ENCODE peak calls at places on chromosomes 5 and 9, in four cellular contexts. One of them, this sample, is unnamed.

GRCh38 chr9:106980551-106981101 is 117.7 kb downstream of the ZNF462 start:
- DNase-seq in prostate gland: no peak
- DNase-seq in CD8-positive, alpha-beta T cell: no peak
- DNase-seq in esophagus squamous epithelium: no peak
- DNase-seq in this sample: no peak

GRCh38 chr9:113687680-113688371 is 188.3 kb upstream of the ZNF618 start:
- DNase-seq in prostate gland: no peak
- DNase-seq in CD8-positive, alpha-beta T cell: no peak
- DNase-seq in esophagus squamous epithelium: no peak
- DNase-seq in this sample: no peak

GRCh38 chr9:89718635-89719034 is 113.8 kb downstream of the GADD45G start:
- DNase-seq in prostate gland: no peak
- DNase-seq in CD8-positive, alpha-beta T cell: no peak
- DNase-seq in esophagus squamous epithelium: no peak
- DNase-seq in this sample: no peak

GRCh38 chr9:93486269-93486668 is 32.9 kb upstream of the FAM120AOS start:
- DNase-seq in prostate gland: no peak
- DNase-seq in CD8-positive, alpha-beta T cell: no peak
- DNase-seq in esophagus squamous epithelium: no peak
- DNase-seq in this sample: no peak

GRCh38 chr5:4413996-4414395 is 726.1 kb upstream of the ADAMTS16 start:
- DNase-seq in prostate gland: no peak
- DNase-seq in CD8-positive, alpha-beta T cell: no peak
- DNase-seq in esophagus squamous epithelium: no peak
- DNase-seq in this sample: no peak

GRCh38 chr5:125528881-125529280 is 782.4 kb upstream of the ZNF608 start:
- DNase-seq in prostate gland: no peak
- DNase-seq in CD8-positive, alpha-beta T cell: no peak
- DNase-seq in esophagus squamous epithelium: no peak
- DNase-seq in this sample: no peak

GRCh38 chr5:61401726-61402125 is 69.7 kb downstream of the ZSWIM6 start:
- DNase-seq in prostate gland: no peak
- DNase-seq in CD8-positive, alpha-beta T cell: no peak
- DNase-seq in esophagus squamous epithelium: no peak
- DNase-seq in this sample: no peak

GRCh38 chr5:58240286-58240685 is 219.6 kb downstream of the PLK2 start:
- DNase-seq in prostate gland: no peak
- DNase-seq in CD8-positive, alpha-beta T cell: no peak
- DNase-seq in esophagus squamous epithelium: no peak
- DNase-seq in this sample: no peak

GRCh38 chr9:135365013-135365768 is 114.4 kb upstream of the PPP1R26 start:
- DNase-seq in prostate gland: no peak
- DNase-seq in CD8-positive, alpha-beta T cell: no peak
- DNase-seq in esophagus squamous epithelium: no peak
- DNase-seq in this sample: no peak

GRCh38 chr9:7879551-7880245 is 80.1 kb upstream of the DMAC1 start:
- DNase-seq in prostate gland: no peak
- DNase-seq in CD8-positive, alpha-beta T cell: peak
- DNase-seq in esophagus squamous epithelium: no peak
- DNase-seq in this sample: no peak

GRCh38 chr5:152170350-152170749 is 234.7 kb downstream of the NMUR2 start:
- DNase-seq in prostate gland: no peak
- DNase-seq in CD8-positive, alpha-beta T cell: no peak
- DNase-seq in esophagus squamous epithelium: no peak
- DNase-seq in this sample: no peak

GRCh38 chr5:34415559-34416198 is 240.4 kb upstream of the RAI14 start:
- DNase-seq in prostate gland: no peak
- DNase-seq in CD8-positive, alpha-beta T cell: no peak
- DNase-seq in esophagus squamous epithelium: no peak
- DNase-seq in this sample: no peak

GRCh38 chr9:113566712-113567071 is 103.2 kb downstream of the RGS3 start:
- DNase-seq in prostate gland: no peak
- DNase-seq in CD8-positive, alpha-beta T cell: no peak
- DNase-seq in esophagus squamous epithelium: no peak
- DNase-seq in this sample: no peak

GRCh38 chr5:177085985-177086917 is at the start of gene FGFR4:
- DNase-seq in prostate gland: peak
- DNase-seq in CD8-positive, alpha-beta T cell: peak
- DNase-seq in esophagus squamous epithelium: peak
- DNase-seq in this sample: peak

GRCh38 chr5:32538031-32538547 is 47.3 kb upstream of the SUB1 start:
- DNase-seq in prostate gland: no peak
- DNase-seq in CD8-positive, alpha-beta T cell: peak
- DNase-seq in esophagus squamous epithelium: no peak
- DNase-seq in this sample: no peak

GRCh38 chr5:59800375-59800893 is 93.1 kb downstream of the PDE4D start:
- DNase-seq in prostate gland: no peak
- DNase-seq in CD8-positive, alpha-beta T cell: no peak
- DNase-seq in esophagus squamous epithelium: no peak
- DNase-seq in this sample: no peak

GRCh38 chr9:136143215-136144001 is 24.7 kb upstream of the TMEM250 start:
- DNase-seq in prostate gland: no peak
- DNase-seq in CD8-positive, alpha-beta T cell: no peak
- DNase-seq in esophagus squamous epithelium: no peak
- DNase-seq in this sample: peak

GRCh38 chr9:79371948-79372555 is 199.7 kb upstream of the TLE4 start:
- DNase-seq in prostate gland: no peak
- DNase-seq in CD8-positive, alpha-beta T cell: no peak
- DNase-seq in esophagus squamous epithelium: no peak
- DNase-seq in this sample: no peak

GRCh38 chr5:6255956-6256355 is 122.4 kb downstream of the MED10 start:
- DNase-seq in prostate gland: no peak
- DNase-seq in CD8-positive, alpha-beta T cell: no peak
- DNase-seq in esophagus squamous epithelium: no peak
- DNase-seq in this sample: no peak

GRCh38 chr9:138049085-138049778 is 171.7 kb downstream of the CACNA1B start:
- DNase-seq in prostate gland: no peak
- DNase-seq in CD8-positive, alpha-beta T cell: peak
- DNase-seq in esophagus squamous epithelium: no peak
- DNase-seq in this sample: peak

GRCh38 chr9:91896513-91897121 is 53.4 kb downstream of the ROR2 start:
- DNase-seq in prostate gland: peak
- DNase-seq in CD8-positive, alpha-beta T cell: no peak
- DNase-seq in esophagus squamous epithelium: no peak
- DNase-seq in this sample: no peak

GRCh38 chr5:79330071-79330470 is 94.1 kb downstream of the JMY start:
- DNase-seq in prostate gland: no peak
- DNase-seq in CD8-positive, alpha-beta T cell: no peak
- DNase-seq in esophagus squamous epithelium: no peak
- DNase-seq in this sample: no peak

GRCh38 chr9:127950513-127951210 is 13.0 kb upstream of the DPM2 start:
- DNase-seq in prostate gland: no peak
- DNase-seq in CD8-positive, alpha-beta T cell: no peak
- DNase-seq in esophagus squamous epithelium: no peak
- DNase-seq in this sample: no peak

GRCh38 chr5:16727937-16728336 is 111.1 kb upstream of the RETREG1 start:
- DNase-seq in prostate gland: peak
- DNase-seq in CD8-positive, alpha-beta T cell: no peak
- DNase-seq in esophagus squamous epithelium: no peak
- DNase-seq in this sample: no peak

GRCh38 chr9:120915854-120916495 is 10.6 kb downstream of the TRAF1 start:
- DNase-seq in prostate gland: peak
- DNase-seq in CD8-positive, alpha-beta T cell: no peak
- DNase-seq in esophagus squamous epithelium: no peak
- DNase-seq in this sample: no peak

GRCh38 chr9:104872959-104873850 is 54.8 kb downstream of the ABCA1 start:
- DNase-seq in prostate gland: no peak
- DNase-seq in CD8-positive, alpha-beta T cell: no peak
- DNase-seq in esophagus squamous epithelium: no peak
- DNase-seq in this sample: no peak

GRCh38 chr5:165622864-165623536 is 2117.6 kb downstream of the MAT2B start:
- DNase-seq in prostate gland: no peak
- DNase-seq in CD8-positive, alpha-beta T cell: no peak
- DNase-seq in esophagus squamous epithelium: no peak
- DNase-seq in this sample: no peak

GRCh38 chr9:91211919-91212318 is 149.8 kb downstream of the AUH start:
- DNase-seq in prostate gland: no peak
- DNase-seq in CD8-positive, alpha-beta T cell: no peak
- DNase-seq in esophagus squamous epithelium: no peak
- DNase-seq in this sample: no peak

GRCh38 chr9:124190761-124191160 is 67.0 kb upstream of the NEK6 start:
- DNase-seq in prostate gland: no peak
- DNase-seq in CD8-positive, alpha-beta T cell: no peak
- DNase-seq in esophagus squamous epithelium: no peak
- DNase-seq in this sample: peak

GRCh38 chr9:134918646-134919045 is 934 bp upstream of the FCN1 start:
- DNase-seq in prostate gland: no peak
- DNase-seq in CD8-positive, alpha-beta T cell: no peak
- DNase-seq in esophagus squamous epithelium: no peak
- DNase-seq in this sample: peak

GRCh38 chr5:145944328-145944727 is 8.0 kb downstream of the SH3RF2 start:
- DNase-seq in prostate gland: no peak
- DNase-seq in CD8-positive, alpha-beta T cell: no peak
- DNase-seq in esophagus squamous epithelium: no peak
- DNase-seq in this sample: no peak

GRCh38 chr9:83266618-83267543 is 203.9 kb upstream of the RASEF start:
- DNase-seq in prostate gland: no peak
- DNase-seq in CD8-positive, alpha-beta T cell: no peak
- DNase-seq in esophagus squamous epithelium: no peak
- DNase-seq in this sample: no peak

GRCh38 chr9:136532799-136533774 is 12.8 kb downstream of the NOTCH1 start:
- DNase-seq in prostate gland: no peak
- DNase-seq in CD8-positive, alpha-beta T cell: peak
- DNase-seq in esophagus squamous epithelium: no peak
- DNase-seq in this sample: no peak

GRCh38 chr5:159049844-159050318 is 49.8 kb downstream of the EBF1 start:
- DNase-seq in prostate gland: no peak
- DNase-seq in CD8-positive, alpha-beta T cell: no peak
- DNase-seq in esophagus squamous epithelium: no peak
- DNase-seq in this sample: no peak

GRCh38 chr5:126597156-126597555 is 2.1 kb upstream of the ALDH7A1 start:
- DNase-seq in prostate gland: no peak
- DNase-seq in CD8-positive, alpha-beta T cell: no peak
- DNase-seq in esophagus squamous epithelium: no peak
- DNase-seq in this sample: no peak

DNA sequence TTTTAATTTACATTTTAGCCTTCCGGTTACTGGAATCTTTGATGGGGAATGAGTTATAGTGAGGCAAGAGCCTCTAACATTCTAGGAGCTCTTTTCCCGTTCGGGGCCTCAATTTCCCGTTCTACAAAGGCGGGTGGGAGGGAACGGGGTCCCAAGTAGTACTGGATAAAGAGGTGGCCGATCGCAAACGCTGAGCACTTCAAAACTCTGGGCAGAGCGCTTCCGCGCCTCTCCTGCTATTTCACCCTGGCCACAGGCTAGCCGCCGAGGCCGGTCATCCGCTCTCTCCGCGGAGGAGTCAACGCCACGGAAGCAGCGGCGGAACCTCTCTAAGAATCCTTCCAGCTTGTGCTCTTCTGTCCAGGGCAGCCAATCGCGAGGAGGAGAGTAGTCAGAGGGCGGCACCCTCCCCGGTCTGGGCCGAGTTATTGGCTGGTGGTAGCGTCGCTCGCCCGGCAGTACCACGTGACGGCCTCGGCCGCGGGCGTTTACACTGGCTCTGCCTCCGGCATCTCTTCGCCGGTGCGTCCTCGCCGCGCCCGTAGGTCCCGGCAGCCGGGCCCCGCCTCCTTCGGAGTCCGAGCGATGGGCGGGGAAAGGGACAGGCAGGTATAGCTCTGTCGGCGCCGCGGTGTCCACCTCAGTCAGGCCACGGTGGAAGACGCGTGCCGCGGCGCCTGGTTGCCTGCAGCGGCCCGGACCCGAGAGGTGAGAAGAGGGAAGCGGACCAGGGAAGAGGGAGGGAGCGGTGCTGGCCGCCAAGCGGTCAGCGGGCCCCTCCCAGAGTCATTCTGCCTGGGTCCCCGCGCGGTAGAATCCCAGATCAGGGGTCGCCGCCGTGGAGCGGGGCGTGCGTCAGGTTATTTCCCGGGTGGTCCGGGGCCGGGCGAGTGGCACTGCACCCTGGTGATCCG is at the start of gene SLC26A2:
- DNase-seq in prostate gland: peak
- DNase-seq in CD8-positive, alpha-beta T cell: peak
- DNase-seq in esophagus squamous epithelium: peak
- DNase-seq in this sample: peak
- TF ChIP-seq CTCF in prostate gland: peak
- TF ChIP-seq CTCF in CD8-positive, alpha-beta T cell: no peak
- TF ChIP-seq CTCF in esophagus squamous epithelium: no peak
- TF ChIP-seq CTCF in this sample: no peak

DNA sequence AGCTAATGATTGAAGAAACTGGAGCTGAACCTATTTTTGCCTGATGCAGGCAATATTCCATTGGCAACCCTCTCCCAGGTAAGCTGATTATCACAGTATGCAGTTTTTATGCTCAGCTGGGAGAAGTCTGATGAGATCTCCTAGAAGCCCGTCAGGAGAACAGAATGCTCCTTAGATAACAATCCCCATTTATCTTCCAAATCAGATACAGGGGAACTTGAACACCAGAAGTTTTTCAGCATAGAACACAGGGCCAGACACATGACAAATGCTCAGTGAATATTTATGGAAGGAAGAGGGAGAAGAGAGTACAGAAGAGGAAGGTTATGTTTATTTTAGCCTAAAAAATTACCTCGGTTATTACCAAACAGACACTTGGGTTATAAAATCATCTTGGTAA is 37.9 kb downstream of the CFAP90 start:
- DNase-seq in prostate gland: no peak
- DNase-seq in CD8-positive, alpha-beta T cell: no peak
- DNase-seq in esophagus squamous epithelium: no peak
- DNase-seq in this sample: no peak
- TF ChIP-seq CTCF in prostate gland: no peak
- TF ChIP-seq CTCF in CD8-positive, alpha-beta T cell: no peak
- TF ChIP-seq CTCF in esophagus squamous epithelium: no peak
- TF ChIP-seq CTCF in this sample: no peak

GRCh38 chr5:135245521-135246499 is 153.2 kb downstream of the MACROH2A1 start:
- DNase-seq in prostate gland: no peak
- DNase-seq in CD8-positive, alpha-beta T cell: no peak
- DNase-seq in esophagus squamous epithelium: no peak
- DNase-seq in this sample: peak

GRCh38 chr5:135248801-135249231 is 150.2 kb downstream of the MACROH2A1 start:
- DNase-seq in prostate gland: no peak
- DNase-seq in CD8-positive, alpha-beta T cell: no peak
- DNase-seq in esophagus squamous epithelium: no peak
- DNase-seq in this sample: no peak

GRCh38 chr5:135244620-135245021 is 154.4 kb downstream of the MACROH2A1 start:
- DNase-seq in prostate gland: no peak
- DNase-seq in CD8-positive, alpha-beta T cell: no peak
- DNase-seq in esophagus squamous epithelium: no peak
- DNase-seq in this sample: no peak

GRCh38 chr5:135246923-135247795 is 151.9 kb downstream of the MACROH2A1 start:
- DNase-seq in prostate gland: no peak
- DNase-seq in CD8-positive, alpha-beta T cell: no peak
- DNase-seq in esophagus squamous epithelium: no peak
- DNase-seq in this sample: peak

DNA sequence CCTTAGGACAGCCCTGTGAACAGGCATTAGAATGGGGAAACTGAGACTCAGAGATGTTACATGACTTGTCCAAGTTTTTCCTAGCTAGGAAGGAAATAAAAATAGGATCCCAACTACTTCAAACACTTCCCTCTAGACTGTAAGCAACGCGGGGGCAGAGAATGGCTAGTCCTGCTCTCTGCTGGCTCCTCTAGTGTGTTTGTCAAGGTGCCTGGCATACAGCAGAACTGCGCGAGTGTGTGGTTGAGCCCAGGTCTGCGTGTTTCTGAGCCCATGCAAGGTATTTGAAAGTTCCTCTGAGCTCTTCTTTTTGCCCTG is 152.5 kb downstream of the MACROH2A1 start:
- DNase-seq in prostate gland: no peak
- DNase-seq in CD8-positive, alpha-beta T cell: no peak
- DNase-seq in esophagus squamous epithelium: no peak
- DNase-seq in this sample: no peak
- TF ChIP-seq CTCF in prostate gland: no peak
- TF ChIP-seq CTCF in CD8-positive, alpha-beta T cell: no peak
- TF ChIP-seq CTCF in esophagus squamous epithelium: no peak
- TF ChIP-seq CTCF in this sample: no peak

GRCh38 chr9:18208166-18209059 is 265.5 kb upstream of the ADAMTSL1 start:
- DNase-seq in prostate gland: peak
- DNase-seq in CD8-positive, alpha-beta T cell: no peak
- DNase-seq in esophagus squamous epithelium: no peak
- DNase-seq in this sample: peak
- TF ChIP-seq CTCF in prostate gland: peak
- TF ChIP-seq CTCF in CD8-positive, alpha-beta T cell: no peak
- TF ChIP-seq CTCF in esophagus squamous epithelium: peak
- TF ChIP-seq CTCF in this sample: peak